ENCODE peak calls at places on chromosomes 12 and 14, in four cellular contexts. J is H1, S is IMR-90, M is mesendoderm. V is an unnamed sample.

GRCh38 chr12:125305221-125305620 is 240.0 kb downstream of the AACS start:
- DNase-seq in M (no peak), S (no peak), J (no peak), V (no peak)

GRCh38 chr12:50572760-50573159 is 68.0 kb downstream of the DIP2B start:
- DNase-seq in J (no peak), S (no peak), M (no peak), V (no peak)

GRCh38 chr12:102948941-102949352 is 8.5 kb upstream of the ASCL1 start:
- DNase-seq in M (peak), J (no peak), S (peak), V (peak)

GRCh38 chr12:107322063-107322462 is 228.7 kb upstream of the CRY1 start:
- DNase-seq in M (no peak), S (no peak), J (no peak), V (no peak)

GRCh38 chr12:131273291-131273845 is 319.7 kb downstream of the ADGRD1 start:
- DNase-seq in S (no peak), M (no peak), J (no peak), V (no peak)

GRCh38 chr14:79363291-79363690 is 848.0 kb downstream of the DIO2 start:
- DNase-seq in J (no peak), S (no peak), M (no peak), V (no peak)

GRCh38 chr12:6614513-6615177 is 7.5 kb upstream of the CHD4 start:
- DNase-seq in M (peak), S (no peak), J (no peak), V (peak)

GRCh38 chr12:67911293-67911637 is 78.0 kb upstream of the IFNG-AS1 start:
- DNase-seq in M (no peak), J (no peak), S (peak), V (no peak)

GRCh38 chr12:130427381-130427887 is 89.7 kb downstream of the PIWIL1 start:
- DNase-seq in S (no peak), J (no peak), M (no peak), V (peak)

DNA sequence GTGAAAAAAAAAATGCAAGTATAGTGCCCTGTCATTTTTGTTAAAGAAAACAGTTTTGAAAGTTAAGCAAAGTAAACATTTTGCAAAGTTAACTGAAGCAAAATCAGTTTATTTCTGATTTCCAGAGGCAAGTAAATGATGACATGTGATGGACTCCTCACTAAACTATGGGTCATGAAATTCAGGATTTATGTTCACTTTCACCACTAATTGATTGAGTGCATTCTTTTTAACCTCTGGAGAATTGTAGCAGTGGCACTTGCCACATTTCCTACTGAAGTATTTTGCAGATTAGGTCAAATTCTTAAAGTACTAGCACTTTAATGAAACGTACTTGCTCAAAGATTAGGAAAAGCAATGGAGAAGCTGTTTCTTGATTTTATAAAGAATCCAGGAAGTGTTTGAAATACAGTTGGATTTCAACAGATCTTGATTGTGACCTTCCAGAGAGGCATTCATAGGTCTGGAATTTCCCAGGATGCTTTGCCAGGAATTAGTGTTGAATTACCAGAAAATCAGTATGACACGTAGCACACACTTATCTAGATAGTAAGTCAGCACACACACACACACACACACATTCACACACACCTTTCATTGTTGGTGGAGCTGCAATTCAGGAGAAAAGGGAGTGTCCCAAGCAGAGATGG is 162.6 kb downstream of the MYRFL start:
- DNase-seq in M (peak), S (peak), J (no peak), V (no peak)
- H3K27ac ChIP-seq in M (no peak), S (peak), J (no peak), V (no peak)

DNA sequence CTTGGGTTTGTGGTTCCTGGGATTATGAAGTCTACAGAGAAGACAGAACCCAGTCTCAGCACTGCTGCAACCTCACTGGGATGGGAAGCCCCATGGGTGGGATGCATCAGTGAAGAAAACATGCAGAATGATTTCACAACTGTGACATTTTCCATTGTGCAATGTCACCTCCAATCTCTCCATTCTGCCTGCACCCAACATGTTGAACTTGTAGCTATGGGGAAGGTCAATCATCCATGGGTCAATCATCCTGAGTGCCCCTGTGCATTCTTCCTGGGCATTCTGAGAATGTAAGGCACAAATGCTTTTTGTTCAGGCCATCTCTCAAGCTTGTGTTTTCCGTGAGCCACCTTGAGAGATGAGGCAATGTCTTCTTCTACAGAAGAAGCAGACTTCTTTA is 1004.3 kb upstream of the TMEM132C start:
- DNase-seq in J (no peak), S (no peak), M (no peak), V (no peak)
- H3K56ac ChIP-seq in J (no peak), S (no peak), M (no peak), V (no peak)

DNA sequence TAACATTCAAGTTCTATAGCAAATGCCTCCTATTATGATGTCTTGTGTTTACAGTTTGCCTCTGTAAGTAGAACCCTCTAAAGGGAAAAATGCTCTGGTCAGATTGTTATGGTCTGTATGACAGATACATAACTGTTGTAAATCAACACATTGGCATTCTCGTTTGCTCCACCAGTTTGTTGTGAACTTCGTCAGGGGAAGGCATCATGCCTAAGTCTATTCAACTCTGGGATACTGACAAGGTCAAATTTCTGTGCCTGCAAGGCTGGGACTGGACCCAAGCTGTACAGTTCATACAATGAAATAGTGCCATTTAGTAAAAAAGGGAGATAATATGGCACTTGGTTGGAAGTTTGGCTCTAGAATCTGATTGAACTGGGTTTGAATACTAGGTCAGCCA is 392.3 kb downstream of the RAD51B start:
- DNase-seq in S (no peak), J (no peak), M (no peak), V (no peak)
- H3K27ac ChIP-seq in S (no peak), J (no peak), M (no peak), V (no peak)

GRCh38 chr14:49896956-49897355 is 4.1 kb downstream of the ARF6 start:
- DNase-seq in S (no peak), J (no peak), M (no peak), V (no peak)
- H3K56ac ChIP-seq in S (no peak), J (no peak), M (peak), V (no peak)

GRCh38 chr14:93019367-93019843 is 96.3 kb downstream of the ITPK1 start:
- DNase-seq in S (no peak), J (no peak), M (no peak), V (no peak)

GRCh38 chr14:93016275-93016845 is 93.4 kb downstream of the CHGA start:
- DNase-seq in S (no peak), M (no peak), J (no peak), V (no peak)

GRCh38 chr14:93018401-93018800 is 95.5 kb downstream of the CHGA start:
- DNase-seq in S (no peak), J (no peak), M (no peak), V (no peak)

GRCh38 chr14:93017341-93017797 is 94.4 kb downstream of the CHGA start:
- DNase-seq in M (no peak), S (no peak), J (no peak), V (no peak)

DNA sequence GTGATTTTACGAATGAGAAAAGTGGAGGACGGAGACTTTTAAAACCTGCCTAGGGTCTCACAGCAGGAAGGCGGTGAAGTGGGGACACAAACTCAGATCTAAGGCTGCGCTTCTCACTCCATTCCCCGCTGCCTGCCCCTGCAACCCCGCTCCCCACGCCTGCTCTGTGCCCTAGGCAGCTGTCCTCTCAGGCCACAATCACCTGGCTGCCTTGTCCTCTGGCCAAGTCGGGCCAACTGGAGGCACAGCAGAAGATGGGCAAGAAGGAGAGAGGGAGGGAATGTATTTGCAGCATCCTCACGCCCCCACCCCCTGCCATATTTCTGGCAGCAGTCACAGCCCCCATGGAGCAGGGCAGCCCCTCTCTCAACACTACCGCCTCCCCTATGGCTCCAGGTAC is 94.9 kb downstream of the CHGA start:
- DNase-seq in J (no peak), M (no peak), S (no peak), V (no peak)
- H3K27ac ChIP-seq in J (no peak), M (no peak), S (no peak), V (no peak)

DNA sequence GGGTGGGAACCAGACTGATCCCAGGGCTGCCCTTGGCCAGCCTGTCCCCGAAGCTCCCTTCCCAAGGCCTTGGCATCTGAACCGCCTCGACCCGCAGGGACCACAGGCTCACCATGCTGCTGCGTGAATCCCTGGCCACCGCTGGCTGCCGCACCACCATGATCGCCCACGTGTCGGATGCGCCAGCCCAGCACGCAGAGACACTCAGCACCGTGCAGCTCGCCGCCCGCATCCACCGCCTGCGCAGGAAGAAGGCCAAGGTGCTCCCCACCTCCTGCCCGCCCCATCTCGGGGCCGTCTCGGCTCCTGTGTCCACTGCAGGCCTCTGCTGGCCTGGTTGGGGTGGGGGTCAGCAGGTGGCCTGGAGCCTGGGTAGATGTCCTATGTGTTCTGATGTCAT is 35.7 kb downstream of the KIF26A start:
- DNase-seq in J (no peak), S (no peak), M (no peak), V (no peak)
- H3K56ac ChIP-seq in J (no peak), S (no peak), M (no peak), V (no peak)

GRCh38 chr12:109461846-109462766 is 15.0 kb downstream of the KCTD10 start:
- DNase-seq in S (peak), M (peak), J (no peak), V (no peak)
- H3K27ac ChIP-seq in S (peak), M (peak), J (peak), V (peak)

V was measured in H9.